ENCODE peak calls at places on chromosome 5, in five cellular contexts. Z is glutamatergic neuron, Y is T-helper 1 cell, W is HTR-8/SVneo, O is sigmoid colon. B is an unnamed sample.

GRCh38 chr5:8396756-8397155 is 527.8 kb downstream of the MTRR start:
- DNase-seq in O (no peak), Z (no peak), Y (no peak), W (no peak), B (no peak)

GRCh38 chr5:98474802-98475201 is 298.7 kb upstream of the RGMB start:
- DNase-seq in W (no peak), Y (no peak), Z (no peak), O (no peak), B (no peak)

GRCh38 chr5:137195483-137195882 is 303.6 kb downstream of the SPOCK1 start:
- DNase-seq in Y (no peak), W (no peak), Z (no peak), O (no peak), B (no peak)

GRCh38 chr5:142922223-142922952 is 152.2 kb downstream of the ARHGAP26 start:
- DNase-seq in Y (no peak), W (peak), O (no peak), Z (no peak), B (no peak)

GRCh38 chr5:153959134-153959957 is 79.4 kb downstream of the FAM114A2 start:
- DNase-seq in Y (no peak), O (no peak), Z (no peak), W (peak), B (no peak)

GRCh38 chr5:95761771-95762680 is 30.9 kb downstream of the RHOBTB3 start:
- DNase-seq in Z (peak), W (peak), Y (no peak), O (no peak), B (peak)

GRCh38 chr5:88734191-88734640 is 148.8 kb downstream of the MEF2C start:
- DNase-seq in W (no peak), Z (no peak), Y (no peak), O (no peak), B (no peak)

GRCh38 chr5:169416583-169417196 is 115.8 kb upstream of the SLIT3 start:
- DNase-seq in O (no peak), Y (no peak), W (peak), Z (peak), B (no peak)

GRCh38 chr5:169567079-169567478 is 16.5 kb upstream of the SPDL1 start:
- DNase-seq in Z (no peak), O (no peak), W (no peak), Y (no peak), B (no peak)

GRCh38 chr5:142976861-142977260 is 206.7 kb downstream of the ARHGAP26 start:
- DNase-seq in Z (no peak), Y (no peak), W (peak), O (no peak), B (no peak)

GRCh38 chr5:72138943-72139467 is 31.7 kb downstream of the MAP1B start:
- DNase-seq in O (no peak), Y (no peak), Z (no peak), W (no peak), B (peak)

GRCh38 chr5:41707853-41708603 is 162.2 kb downstream of the OXCT1 start:
- DNase-seq in Y (no peak), W (peak), Z (no peak), O (no peak), B (peak)

GRCh38 chr5:43312699-43313034 is 545 bp downstream of the HMGCS1 start:
- DNase-seq in Y (no peak), O (no peak), Z (no peak), W (peak), B (no peak)

GRCh38 chr5:16411741-16412455 is 53.7 kb downstream of the ZNF622 start:
- DNase-seq in O (no peak), Z (no peak), W (no peak), Y (no peak), B (no peak)

GRCh38 chr5:150399158-150400019 is 13.3 kb downstream of the CD74 start:
- DNase-seq in O (no peak), Z (no peak), W (no peak), Y (no peak), B (no peak)

GRCh38 chr5:143066556-143067281 is 296.5 kb downstream of the ARHGAP26 start:
- DNase-seq in W (no peak), Z (no peak), Y (no peak), O (peak), B (no peak)

GRCh38 chr5:88081877-88082276 is 186.8 kb downstream of the TMEM161B start:
- DNase-seq in Z (no peak), Y (no peak), O (no peak), W (no peak), B (no peak)

GRCh38 chr5:78503958-78504357 is 143.5 kb downstream of the SCAMP1 start:
- DNase-seq in W (no peak), O (no peak), Y (no peak), Z (no peak), B (no peak)

GRCh38 chr5:28499764-28500290 is 1461.4 kb upstream of the CDH9 start:
- DNase-seq in O (no peak), Z (no peak), Y (no peak), W (peak), B (no peak)

GRCh38 chr5:3323144-3323543 is 272.5 kb upstream of the IRX1 start:
- DNase-seq in W (no peak), O (no peak), Y (no peak), Z (no peak), B (no peak)

GRCh38 chr5:156922207-156922792 is 40.7 kb downstream of the TIMD4 start:
- DNase-seq in O (no peak), Y (no peak), W (no peak), Z (no peak), B (no peak)

GRCh38 chr5:96220610-96221390 is 212.2 kb downstream of the PCSK1 start:
- DNase-seq in Z (no peak), W (no peak), O (no peak), Y (no peak), B (peak)

GRCh38 chr5:112996830-112997374 is 20.3 kb downstream of the DCP2 start:
- DNase-seq in W (no peak), O (no peak), Y (no peak), Z (no peak), B (no peak)

GRCh38 chr5:14551211-14551610 is 30.4 kb upstream of the OTULINL start:
- DNase-seq in W (no peak), Y (no peak), Z (no peak), O (no peak), B (no peak)

GRCh38 chr5:178895615-178896571 is at the start of gene ZFP2:
- DNase-seq in W (peak), Z (peak), O (peak), Y (no peak), B (no peak)